ENCODE peak calls at places on chromosome 12, in four cellular contexts. One of them, this sample, is unnamed.

GRCh38 chr12:127926004-127926403 is 341.0 kb upstream of the TMEM132C start:
- DNase-seq in OCI-LY7: no peak
- DNase-seq in transverse colon: peak
- DNase-seq in pancreas: no peak
- DNase-seq in this sample: no peak

GRCh38 chr12:122021822-122022392 is at the start of gene BCL7A:
- DNase-seq in transverse colon: peak
- DNase-seq in OCI-LY7: peak
- DNase-seq in pancreas: peak
- DNase-seq in this sample: peak

GRCh38 chr12:123070267-123071081 is 80.4 kb downstream of the PITPNM2 start:
- DNase-seq in OCI-LY7: no peak
- DNase-seq in transverse colon: no peak
- DNase-seq in pancreas: no peak
- DNase-seq in this sample: no peak

GRCh38 chr12:63820427-63820826 is 24.1 kb upstream of the SRGAP1 start:
- DNase-seq in pancreas: no peak
- DNase-seq in OCI-LY7: no peak
- DNase-seq in transverse colon: no peak
- DNase-seq in this sample: no peak

GRCh38 chr12:12624479-12625120 is 12.9 kb downstream of the CREBL2 start:
- DNase-seq in OCI-LY7: no peak
- DNase-seq in transverse colon: no peak
- DNase-seq in pancreas: no peak
- DNase-seq in this sample: no peak

GRCh38 chr12:6333029-6333428 is 8.8 kb downstream of the TNFRSF1A start:
- DNase-seq in pancreas: no peak
- DNase-seq in transverse colon: no peak
- DNase-seq in OCI-LY7: no peak
- DNase-seq in this sample: no peak

GRCh38 chr12:103331643-103332042 is 164.1 kb downstream of the C12orf42 start:
- DNase-seq in OCI-LY7: no peak
- DNase-seq in transverse colon: no peak
- DNase-seq in pancreas: no peak
- DNase-seq in this sample: no peak

GRCh38 chr12:122079038-122079531 is 529 bp downstream of the MLXIP start:
- DNase-seq in OCI-LY7: no peak
- DNase-seq in pancreas: peak
- DNase-seq in transverse colon: peak
- DNase-seq in this sample: no peak

GRCh38 chr12:51901881-51902280 is 5.4 kb upstream of the ACVRL1 start:
- DNase-seq in pancreas: no peak
- DNase-seq in OCI-LY7: no peak
- DNase-seq in transverse colon: no peak
- DNase-seq in this sample: no peak

GRCh38 chr12:121582583-121583333 is 1.9 kb upstream of the KDM2B start:
- DNase-seq in transverse colon: no peak
- DNase-seq in OCI-LY7: peak
- DNase-seq in pancreas: no peak
- DNase-seq in this sample: no peak

GRCh38 chr12:118432812-118433540 is 56.6 kb downstream of the SUDS3 start:
- DNase-seq in pancreas: no peak
- DNase-seq in transverse colon: peak
- DNase-seq in OCI-LY7: no peak
- DNase-seq in this sample: no peak

GRCh38 chr12:118430516-118430915 is 54.2 kb downstream of the SUDS3 start:
- DNase-seq in pancreas: no peak
- DNase-seq in OCI-LY7: no peak
- DNase-seq in transverse colon: no peak
- DNase-seq in this sample: no peak

GRCh38 chr12:118436986-118437385 is 60.6 kb downstream of the SUDS3 start:
- DNase-seq in OCI-LY7: no peak
- DNase-seq in transverse colon: no peak
- DNase-seq in pancreas: no peak
- DNase-seq in this sample: no peak

GRCh38 chr12:118439068-118439467 is 62.7 kb downstream of the SUDS3 start:
- DNase-seq in pancreas: no peak
- DNase-seq in transverse colon: no peak
- DNase-seq in OCI-LY7: no peak
- DNase-seq in this sample: no peak

DNA sequence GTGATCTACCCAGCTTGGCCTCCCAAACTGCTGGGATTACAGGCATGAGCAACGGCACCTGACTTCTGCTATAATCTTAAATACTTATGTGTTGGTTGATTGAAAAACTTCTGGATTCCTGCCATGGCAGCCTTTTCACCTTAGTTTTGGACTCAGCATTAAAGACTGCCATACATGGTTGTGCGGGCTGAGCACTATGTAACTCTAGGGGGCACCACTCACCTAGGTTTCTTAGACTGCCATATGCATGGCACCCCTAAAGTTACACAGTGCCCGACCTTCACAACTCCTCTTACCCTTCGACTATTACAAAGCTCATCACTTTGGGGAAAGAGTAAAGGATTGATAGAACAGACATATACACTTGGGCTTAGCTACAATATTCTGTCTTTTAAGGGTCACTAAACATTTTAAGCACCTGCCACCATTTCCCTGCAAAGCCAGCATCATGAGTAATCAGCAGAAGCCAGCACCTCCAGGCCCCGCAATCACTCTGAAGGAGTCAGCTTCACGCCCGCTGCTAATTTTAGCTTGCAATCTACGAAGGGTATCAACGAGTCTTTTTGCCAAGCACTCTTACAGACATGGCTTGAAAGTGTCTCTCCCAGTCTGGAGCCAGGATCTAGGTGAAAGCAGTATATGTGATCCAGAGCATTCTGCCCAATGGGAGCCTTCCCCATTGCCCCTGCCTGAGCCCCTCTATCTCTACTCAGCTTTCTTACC is 59.8 kb downstream of the SUDS3 start:
- DNase-seq in OCI-LY7: peak
- DNase-seq in transverse colon: no peak
- DNase-seq in pancreas: no peak
- DNase-seq in this sample: peak
- TF ChIP-seq CTCF in OCI-LY7: peak
- TF ChIP-seq CTCF in transverse colon: peak
- TF ChIP-seq CTCF in pancreas: no peak
- TF ChIP-seq CTCF in this sample: no peak

DNA sequence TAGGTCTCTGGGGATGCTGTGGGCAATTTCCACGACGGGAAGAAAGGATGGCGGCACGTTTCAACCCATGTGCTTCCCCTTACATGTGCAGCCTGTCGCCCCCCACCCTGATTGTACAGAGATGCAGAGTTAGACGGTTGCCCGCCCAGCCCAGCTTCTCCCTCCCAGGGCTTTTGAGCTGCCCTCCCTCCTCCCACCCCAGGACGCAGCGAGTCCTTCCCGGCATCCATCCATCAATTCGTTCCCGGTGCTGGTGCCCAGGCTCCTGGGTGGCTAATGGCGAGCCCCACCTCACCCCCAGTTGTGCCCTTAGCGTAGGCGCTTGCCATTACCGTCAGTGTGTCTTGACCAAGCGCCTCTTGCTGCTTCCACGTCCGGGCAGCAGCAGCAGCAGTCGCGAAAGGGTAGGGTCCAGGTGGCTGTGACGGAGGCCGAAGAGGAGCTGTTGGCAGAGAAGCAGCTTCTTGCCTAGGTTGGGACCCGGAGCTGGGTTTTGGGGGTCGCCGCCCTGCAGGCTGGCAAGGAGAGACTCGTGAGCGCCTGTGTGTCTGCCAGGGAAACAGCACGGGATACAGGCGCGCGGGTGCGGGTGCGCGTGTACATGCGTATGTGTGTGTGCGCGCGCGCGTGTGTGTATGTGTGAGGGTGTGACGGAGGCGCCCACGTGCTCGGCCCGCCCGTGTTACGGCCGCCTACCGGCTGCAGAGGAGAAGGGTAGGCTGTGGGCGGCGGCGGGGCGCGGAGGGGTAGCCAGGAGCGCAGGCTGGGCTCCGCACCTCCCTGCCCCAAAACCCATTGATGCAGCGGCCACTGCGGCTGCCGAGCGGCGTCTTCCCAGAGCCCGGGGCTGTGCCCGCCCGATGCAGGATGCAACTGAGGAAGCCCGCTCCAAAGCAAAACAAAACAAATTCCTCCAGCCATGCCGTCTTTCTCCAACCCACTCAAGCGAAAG is at the start of gene SLC6A15:
- DNase-seq in transverse colon: no peak
- DNase-seq in pancreas: peak
- DNase-seq in OCI-LY7: no peak
- DNase-seq in this sample: no peak
- TF ChIP-seq CTCF in transverse colon: no peak
- TF ChIP-seq CTCF in pancreas: no peak
- TF ChIP-seq CTCF in OCI-LY7: no peak
- TF ChIP-seq CTCF in this sample: no peak

GRCh38 chr12:49708851-49709250 is 1.6 kb upstream of the FMNL3 start:
- DNase-seq in transverse colon: no peak
- DNase-seq in OCI-LY7: no peak
- DNase-seq in pancreas: no peak
- DNase-seq in this sample: no peak

GRCh38 chr12:49706351-49707126 is 666 bp downstream of the FMNL3 start:
- DNase-seq in pancreas: peak
- DNase-seq in OCI-LY7: peak
- DNase-seq in transverse colon: peak
- DNase-seq in this sample: no peak

GRCh38 chr12:49707127-49707811 is at the start of gene FMNL3:
- DNase-seq in transverse colon: peak
- DNase-seq in pancreas: peak
- DNase-seq in OCI-LY7: peak
- DNase-seq in this sample: peak

GRCh38 chr12:49705479-49706267 is 1.5 kb downstream of the FMNL3 start:
- DNase-seq in pancreas: no peak
- DNase-seq in transverse colon: peak
- DNase-seq in OCI-LY7: peak
- DNase-seq in this sample: no peak

DNA sequence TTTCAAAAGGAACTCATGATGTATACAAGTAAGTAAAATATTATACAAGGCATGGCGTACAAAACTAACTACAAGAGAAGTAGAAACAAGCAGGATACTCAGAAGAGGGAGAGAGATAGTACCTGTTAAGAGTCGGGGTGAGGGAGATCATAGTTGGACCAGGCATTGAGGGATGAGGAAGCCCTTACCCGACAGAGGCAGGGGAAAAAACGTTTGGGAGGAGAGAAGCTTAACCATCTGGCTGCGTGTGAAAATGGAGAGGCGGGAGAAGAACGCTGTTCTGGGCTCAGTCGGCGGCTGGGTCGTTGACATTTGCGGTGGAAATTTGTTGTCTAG is 575 bp upstream of the FMNL3 start:
- DNase-seq in transverse colon: no peak
- DNase-seq in pancreas: no peak
- DNase-seq in OCI-LY7: no peak
- DNase-seq in this sample: no peak
- TF ChIP-seq CTCF in transverse colon: no peak
- TF ChIP-seq CTCF in pancreas: no peak
- TF ChIP-seq CTCF in OCI-LY7: no peak
- TF ChIP-seq CTCF in this sample: no peak

DNA sequence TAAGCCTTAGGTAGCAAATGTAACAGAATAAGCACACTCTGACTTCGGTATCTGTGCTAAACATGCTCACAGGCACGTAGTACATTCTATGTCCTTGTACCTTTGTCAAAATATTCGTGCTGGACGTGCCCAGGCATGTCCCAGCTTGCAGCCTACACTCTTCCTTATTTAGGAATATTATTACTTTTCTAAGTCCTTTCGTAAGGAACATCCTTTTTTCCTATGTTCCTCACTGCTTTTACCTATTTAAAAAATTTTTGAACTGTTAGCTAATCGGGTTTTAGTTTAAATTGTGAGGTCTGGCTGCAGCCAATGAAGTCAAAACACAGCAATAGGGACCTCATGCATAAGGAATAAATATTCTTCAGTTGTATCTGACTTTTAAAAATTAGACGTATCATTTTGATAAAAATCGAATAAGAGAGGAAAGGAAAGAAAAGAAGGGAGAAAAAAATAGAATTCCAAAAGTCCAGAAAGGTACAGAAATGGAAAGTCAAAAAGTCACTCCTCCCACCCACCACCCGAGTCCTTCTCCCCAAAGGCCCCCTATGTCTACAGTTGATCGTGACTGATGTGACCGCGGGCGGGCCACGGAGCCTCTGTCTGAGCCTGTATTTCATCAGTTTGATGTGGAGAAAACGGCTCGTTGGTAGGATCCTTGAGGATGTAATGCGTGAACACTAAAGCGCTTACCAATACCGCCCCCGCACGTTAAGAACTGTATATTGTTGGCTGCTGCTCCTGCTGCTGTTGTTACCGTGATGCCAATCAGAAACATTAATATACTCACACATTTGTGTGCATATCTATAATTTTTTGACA is 24.4 kb upstream of the UBC start:
- DNase-seq in OCI-LY7: peak
- DNase-seq in pancreas: peak
- DNase-seq in transverse colon: peak
- DNase-seq in this sample: peak
- TF ChIP-seq CTCF in OCI-LY7: peak
- TF ChIP-seq CTCF in pancreas: no peak
- TF ChIP-seq CTCF in transverse colon: peak
- TF ChIP-seq CTCF in this sample: peak

This sample was measured in Calu3.